ENCODE peak calls at places on chromosomes 2 and 18, in six cellular contexts. One of them, this sample, is unnamed.

GRCh38 chr2:204691911-204692510 is 146.7 kb downstream of the PARD3B start:
- DNase-seq in SK-N-SH: peak; percentile 34
- DNase-seq in HCT116: peak; percentile 10
- DNase-seq in GM23248: peak; percentile 91
- DNase-seq in PC-3: peak; percentile 88
- DNase-seq in neural progenitor cell: peak; percentile 81
- DNase-seq in this sample: peak; percentile 71

GRCh38 chr2:205563646-205564045 is 118.7 kb upstream of the NRP2 start:
- DNase-seq in SK-N-SH: peak; percentile 26
- DNase-seq in HCT116: peak; percentile 4
- DNase-seq in GM23248: no peak
- DNase-seq in PC-3: peak; percentile 41
- DNase-seq in neural progenitor cell: peak; percentile 76
- DNase-seq in this sample: no peak

GRCh38 chr2:134435936-134436335 is 182.1 kb downstream of the MGAT5 start:
- DNase-seq in SK-N-SH: no peak
- DNase-seq in HCT116: no peak
- DNase-seq in GM23248: no peak
- DNase-seq in PC-3: no peak
- DNase-seq in neural progenitor cell: no peak
- DNase-seq in this sample: no peak

GRCh38 chr2:195486987-195487644 is 169.9 kb upstream of the SLC39A10 start:
- DNase-seq in SK-N-SH: no peak
- DNase-seq in HCT116: peak; percentile 7
- DNase-seq in GM23248: peak; percentile 68
- DNase-seq in PC-3: peak; percentile 75
- DNase-seq in neural progenitor cell: no peak
- DNase-seq in this sample: peak; percentile 94

GRCh38 chr18:58831610-58832009 is 33.1 kb upstream of the ZNF532 start:
- DNase-seq in SK-N-SH: no peak
- DNase-seq in HCT116: no peak
- DNase-seq in GM23248: peak; percentile 78
- DNase-seq in PC-3: peak; percentile 31
- DNase-seq in neural progenitor cell: no peak
- DNase-seq in this sample: no peak

GRCh38 chr18:32919799-32920198 is 147.0 kb upstream of the KLHL14 start:
- DNase-seq in SK-N-SH: peak; percentile 17
- DNase-seq in HCT116: no peak
- DNase-seq in GM23248: peak; percentile 17
- DNase-seq in PC-3: peak; percentile 38
- DNase-seq in neural progenitor cell: peak; percentile 83
- DNase-seq in this sample: peak; percentile 79

GRCh38 chr2:239913632-239914417 is 111.3 kb downstream of the NDUFA10 start:
- DNase-seq in SK-N-SH: no peak
- DNase-seq in HCT116: no peak
- DNase-seq in GM23248: no peak
- DNase-seq in PC-3: no peak
- DNase-seq in neural progenitor cell: no peak
- DNase-seq in this sample: no peak

GRCh38 chr2:33552758-33553461 is 46.2 kb downstream of the FAM98A start:
- DNase-seq in SK-N-SH: no peak
- DNase-seq in HCT116: no peak
- DNase-seq in GM23248: peak; percentile 30
- DNase-seq in PC-3: peak; percentile 43
- DNase-seq in neural progenitor cell: no peak
- DNase-seq in this sample: no peak

GRCh38 chr2:219445220-219445631 is 10.6 kb downstream of the SPEG start:
- DNase-seq in SK-N-SH: no peak
- DNase-seq in HCT116: no peak
- DNase-seq in GM23248: no peak
- DNase-seq in PC-3: no peak
- DNase-seq in neural progenitor cell: no peak
- DNase-seq in this sample: no peak

GRCh38 chr2:210477496-210477895 is 937 bp upstream of the LANCL1 start:
- DNase-seq in SK-N-SH: peak; percentile 14
- DNase-seq in HCT116: peak; percentile 66
- DNase-seq in GM23248: peak; percentile 65
- DNase-seq in PC-3: peak; percentile 65
- DNase-seq in neural progenitor cell: peak; percentile 53
- DNase-seq in this sample: peak; percentile 38

GRCh38 chr2:95393901-95394300 is 8.6 kb upstream of the FAHD2A start:
- DNase-seq in SK-N-SH: no peak
- DNase-seq in HCT116: no peak
- DNase-seq in GM23248: no peak
- DNase-seq in PC-3: no peak
- DNase-seq in neural progenitor cell: no peak
- DNase-seq in this sample: no peak

GRCh38 chr2:238808761-238809160 is 39.1 kb upstream of the TWIST2 start:
- DNase-seq in SK-N-SH: no peak
- DNase-seq in HCT116: no peak
- DNase-seq in GM23248: peak; percentile 42
- DNase-seq in PC-3: no peak
- DNase-seq in neural progenitor cell: no peak
- DNase-seq in this sample: no peak

GRCh38 chr2:240949791-240950705 is 43.9 kb downstream of the CROCC2 start:
- DNase-seq in SK-N-SH: no peak
- DNase-seq in HCT116: no peak
- DNase-seq in GM23248: no peak
- DNase-seq in PC-3: no peak
- DNase-seq in neural progenitor cell: no peak
- DNase-seq in this sample: no peak

GRCh38 chr2:172339431-172340010 is 87.9 kb upstream of the ITGA6 start:
- DNase-seq in SK-N-SH: no peak
- DNase-seq in HCT116: no peak
- DNase-seq in GM23248: peak; percentile 38
- DNase-seq in PC-3: no peak
- DNase-seq in neural progenitor cell: peak; percentile 6
- DNase-seq in this sample: no peak

GRCh38 chr2:160901631-160902030 is 258.6 kb upstream of the TANK start:
- DNase-seq in SK-N-SH: no peak
- DNase-seq in HCT116: no peak
- DNase-seq in GM23248: no peak
- DNase-seq in PC-3: no peak
- DNase-seq in neural progenitor cell: no peak
- DNase-seq in this sample: no peak

GRCh38 chr2:205770557-205770956 is 88.3 kb downstream of the NRP2 start:
- DNase-seq in SK-N-SH: no peak
- DNase-seq in HCT116: no peak
- DNase-seq in GM23248: no peak
- DNase-seq in PC-3: no peak
- DNase-seq in neural progenitor cell: no peak
- DNase-seq in this sample: no peak

GRCh38 chr18:50806208-50806616 is 13.6 kb downstream of the MRO start:
- DNase-seq in SK-N-SH: no peak
- DNase-seq in HCT116: no peak
- DNase-seq in GM23248: no peak
- DNase-seq in PC-3: no peak
- DNase-seq in neural progenitor cell: no peak
- DNase-seq in this sample: no peak

GRCh38 chr2:23692901-23693605 is 233.9 kb downstream of the ATAD2B start:
- DNase-seq in SK-N-SH: peak; percentile 21
- DNase-seq in HCT116: no peak
- DNase-seq in GM23248: no peak
- DNase-seq in PC-3: no peak
- DNase-seq in neural progenitor cell: no peak
- DNase-seq in this sample: no peak

GRCh38 chr2:23695214-23696162 is 231.4 kb downstream of the ATAD2B start:
- DNase-seq in SK-N-SH: peak; percentile 24
- DNase-seq in HCT116: no peak
- DNase-seq in GM23248: no peak
- DNase-seq in PC-3: no peak
- DNase-seq in neural progenitor cell: no peak
- DNase-seq in this sample: no peak

GRCh38 chr2:23696163-23697045 is 230.5 kb downstream of the ATAD2B start:
- DNase-seq in SK-N-SH: no peak
- DNase-seq in HCT116: no peak
- DNase-seq in GM23248: no peak
- DNase-seq in PC-3: no peak
- DNase-seq in neural progenitor cell: no peak
- DNase-seq in this sample: no peak

GRCh38 chr2:23693606-23693951 is 233.3 kb downstream of the ATAD2B start:
- DNase-seq in SK-N-SH: peak; percentile 33
- DNase-seq in HCT116: no peak
- DNase-seq in GM23248: no peak
- DNase-seq in PC-3: no peak
- DNase-seq in neural progenitor cell: no peak
- DNase-seq in this sample: no peak

GRCh38 chr2:23694058-23695045 is 232.6 kb downstream of the ATAD2B start:
- DNase-seq in SK-N-SH: no peak
- DNase-seq in HCT116: no peak
- DNase-seq in GM23248: no peak
- DNase-seq in PC-3: no peak
- DNase-seq in neural progenitor cell: no peak
- DNase-seq in this sample: no peak
- TF ChIP-seq EZH2phosphoT487 in SK-N-SH: no peak
- TF ChIP-seq EZH2phosphoT487 in HCT116: no peak
- TF ChIP-seq EZH2phosphoT487 in GM23248: no peak
- TF ChIP-seq EZH2phosphoT487 in PC-3: no peak
- TF ChIP-seq EZH2phosphoT487 in neural progenitor cell: no peak
- TF ChIP-seq EZH2phosphoT487 in this sample: no peak

GRCh38 chr2:120719471-120719870 is 16.2 kb upstream of the GLI2 start:
- DNase-seq in SK-N-SH: no peak
- DNase-seq in HCT116: no peak
- DNase-seq in GM23248: no peak
- DNase-seq in PC-3: no peak
- DNase-seq in neural progenitor cell: no peak
- DNase-seq in this sample: no peak

GRCh38 chr2:120722211-120722602 is 13.5 kb upstream of the GLI2 start:
- DNase-seq in SK-N-SH: no peak
- DNase-seq in HCT116: no peak
- DNase-seq in GM23248: no peak
- DNase-seq in PC-3: no peak
- DNase-seq in neural progenitor cell: no peak
- DNase-seq in this sample: no peak

GRCh38 chr2:120720176-120720575 is 15.5 kb upstream of the GLI2 start:
- DNase-seq in SK-N-SH: no peak
- DNase-seq in HCT116: no peak
- DNase-seq in GM23248: no peak
- DNase-seq in PC-3: no peak
- DNase-seq in neural progenitor cell: no peak
- DNase-seq in this sample: no peak

GRCh38 chr2:120720746-120721145 is 14.9 kb upstream of the GLI2 start:
- DNase-seq in SK-N-SH: peak; percentile 72
- DNase-seq in HCT116: no peak
- DNase-seq in GM23248: no peak
- DNase-seq in PC-3: no peak
- DNase-seq in neural progenitor cell: no peak
- DNase-seq in this sample: no peak

GRCh38 chr2:120722603-120723421 is 12.9 kb upstream of the GLI2 start:
- DNase-seq in SK-N-SH: no peak
- DNase-seq in HCT116: no peak
- DNase-seq in GM23248: peak; percentile 75
- DNase-seq in PC-3: peak; percentile 44
- DNase-seq in neural progenitor cell: peak; percentile 60
- DNase-seq in this sample: no peak
- H3K9ac ChIP-seq in SK-N-SH: peak overlapping the region; percentile 53
- H3K9ac ChIP-seq in HCT116: no peak overlapping the region
- H3K9ac ChIP-seq in GM23248: peak overlapping the region; percentile 24
- H3K9ac ChIP-seq in PC-3: peak overlapping the region; percentile 28
- H3K9ac ChIP-seq in neural progenitor cell: no peak overlapping the region
- H3K9ac ChIP-seq in this sample: no peak overlapping the region

GRCh38 chr2:202088777-202089176 is 15.7 kb downstream of the KIAA2012 start:
- DNase-seq in SK-N-SH: no peak
- DNase-seq in HCT116: no peak
- DNase-seq in GM23248: no peak
- DNase-seq in PC-3: no peak
- DNase-seq in neural progenitor cell: no peak
- DNase-seq in this sample: no peak
- TF ChIP-seq EZH2phosphoT487 in SK-N-SH: no peak
- TF ChIP-seq EZH2phosphoT487 in HCT116: no peak
- TF ChIP-seq EZH2phosphoT487 in GM23248: no peak
- TF ChIP-seq EZH2phosphoT487 in PC-3: no peak
- TF ChIP-seq EZH2phosphoT487 in neural progenitor cell: no peak
- TF ChIP-seq EZH2phosphoT487 in this sample: no peak

GRCh38 chr2:202122975-202123765 is 50.1 kb downstream of the KIAA2012 start:
- DNase-seq in SK-N-SH: no peak
- DNase-seq in HCT116: no peak
- DNase-seq in GM23248: peak; percentile 37
- DNase-seq in PC-3: no peak
- DNase-seq in neural progenitor cell: peak; percentile 35
- DNase-seq in this sample: no peak
- H3K9ac ChIP-seq in SK-N-SH: no peak overlapping the region
- H3K9ac ChIP-seq in HCT116: no peak overlapping the region
- H3K9ac ChIP-seq in GM23248: no peak overlapping the region
- H3K9ac ChIP-seq in PC-3: no peak overlapping the region
- H3K9ac ChIP-seq in neural progenitor cell: no peak overlapping the region
- H3K9ac ChIP-seq in this sample: no peak overlapping the region

GRCh38 chr2:47301731-47302130 is 101.2 kb upstream of the MSH2 start:
- DNase-seq in SK-N-SH: no peak
- DNase-seq in HCT116: no peak
- DNase-seq in GM23248: no peak
- DNase-seq in PC-3: no peak
- DNase-seq in neural progenitor cell: no peak
- DNase-seq in this sample: peak; percentile 26
- TF ChIP-seq EZH2phosphoT487 in SK-N-SH: no peak
- TF ChIP-seq EZH2phosphoT487 in HCT116: no peak
- TF ChIP-seq EZH2phosphoT487 in GM23248: no peak
- TF ChIP-seq EZH2phosphoT487 in PC-3: no peak
- TF ChIP-seq EZH2phosphoT487 in neural progenitor cell: no peak
- TF ChIP-seq EZH2phosphoT487 in this sample: no peak

GRCh38 chr18:3083776-3084175 is 70.8 kb upstream of the LPIN2 start:
- DNase-seq in SK-N-SH: no peak
- DNase-seq in HCT116: no peak
- DNase-seq in GM23248: no peak
- DNase-seq in PC-3: no peak
- DNase-seq in neural progenitor cell: no peak
- DNase-seq in this sample: no peak
- H3K9ac ChIP-seq in SK-N-SH: no peak overlapping the region
- H3K9ac ChIP-seq in HCT116: no peak overlapping the region
- H3K9ac ChIP-seq in GM23248: no peak overlapping the region
- H3K9ac ChIP-seq in PC-3: no peak overlapping the region
- H3K9ac ChIP-seq in neural progenitor cell: no peak overlapping the region
- H3K9ac ChIP-seq in this sample: no peak overlapping the region

This sample was measured in MM.1S.